ENCODE peak calls at places on chromosome 12, in five cellular contexts. One of them, this sample, is unnamed. For H3K36me3, the result is how much of the 10 kb centered on the place peaks cover.

GRCh38 chr12:39272934-39273770 is 169.8 kb downstream of the KIF21A start:
- DNase-seq in heart right ventricle: peak
- DNase-seq in neural progenitor cell: peak
- DNase-seq in heart left ventricle: no peak
- DNase-seq in uterus: no peak
- DNase-seq in this sample: peak

GRCh38 chr12:15756822-15757221 is 32.4 kb downstream of the EPS8 start:
- DNase-seq in uterus: no peak
- DNase-seq in heart right ventricle: no peak
- DNase-seq in neural progenitor cell: no peak
- DNase-seq in heart left ventricle: no peak
- DNase-seq in this sample: no peak

GRCh38 chr12:131282292-131283080 is 328.8 kb downstream of the ADGRD1 start:
- DNase-seq in uterus: no peak
- DNase-seq in neural progenitor cell: no peak
- DNase-seq in heart left ventricle: no peak
- DNase-seq in heart right ventricle: peak
- DNase-seq in this sample: no peak

GRCh38 chr12:12796928-12797788 is 11.7 kb downstream of the APOLD1 start:
- DNase-seq in neural progenitor cell: no peak
- DNase-seq in heart right ventricle: no peak
- DNase-seq in heart left ventricle: no peak
- DNase-seq in uterus: no peak
- DNase-seq in this sample: no peak

GRCh38 chr12:25045869-25046268 is 97.0 kb upstream of the BCAT1 start:
- DNase-seq in heart right ventricle: no peak
- DNase-seq in heart left ventricle: no peak
- DNase-seq in neural progenitor cell: no peak
- DNase-seq in uterus: no peak
- DNase-seq in this sample: no peak

GRCh38 chr12:67943295-67943892 is 45.9 kb upstream of the IFNG-AS1 start:
- DNase-seq in neural progenitor cell: peak
- DNase-seq in heart right ventricle: peak
- DNase-seq in heart left ventricle: peak
- DNase-seq in uterus: peak
- DNase-seq in this sample: peak

GRCh38 chr12:24948452-24948815 is 467 bp downstream of the BCAT1 start:
- DNase-seq in neural progenitor cell: peak
- DNase-seq in uterus: peak
- DNase-seq in heart left ventricle: no peak
- DNase-seq in heart right ventricle: no peak
- DNase-seq in this sample: peak

GRCh38 chr12:129082441-129082840 is 229.2 kb downstream of the GLT1D1 start:
- DNase-seq in heart left ventricle: no peak
- DNase-seq in heart right ventricle: no peak
- DNase-seq in uterus: no peak
- DNase-seq in neural progenitor cell: no peak
- DNase-seq in this sample: no peak

GRCh38 chr12:92597997-92598396 is 104.8 kb upstream of the PLEKHG7 start:
- DNase-seq in heart left ventricle: no peak
- DNase-seq in neural progenitor cell: no peak
- DNase-seq in heart right ventricle: no peak
- DNase-seq in uterus: no peak
- DNase-seq in this sample: no peak

GRCh38 chr12:117047810-117048584 is 51.2 kb downstream of the TESC start:
- DNase-seq in uterus: no peak
- DNase-seq in neural progenitor cell: no peak
- DNase-seq in heart right ventricle: peak
- DNase-seq in heart left ventricle: peak
- DNase-seq in this sample: no peak

DNA sequence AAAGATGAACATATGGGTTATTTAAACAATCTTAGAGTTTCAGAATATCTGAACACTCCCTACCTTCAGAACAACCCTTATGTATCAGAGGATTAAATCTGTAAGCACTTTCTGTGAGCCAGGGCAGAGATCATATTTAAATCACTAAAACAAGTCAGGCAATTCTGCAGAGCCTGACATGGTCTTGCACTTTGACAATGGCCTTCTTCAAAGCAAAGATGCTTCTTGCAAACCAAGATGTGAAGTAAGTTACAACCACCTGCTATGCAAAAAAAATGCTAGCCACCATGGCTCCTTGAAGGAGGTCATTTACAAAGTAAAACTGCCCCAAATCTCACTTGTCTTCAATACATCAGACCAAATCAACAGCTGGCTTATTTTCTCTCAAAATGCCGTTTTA is 3.2 kb downstream of the PPP1CC start:
- DNase-seq in uterus: no peak
- DNase-seq in heart left ventricle: no peak
- DNase-seq in neural progenitor cell: no peak
- DNase-seq in heart right ventricle: no peak
- DNase-seq in this sample: no peak
- H3K4me3 ChIP-seq in uterus: no peak
- H3K4me3 ChIP-seq in heart left ventricle: peak
- H3K4me3 ChIP-seq in neural progenitor cell: peak
- H3K4me3 ChIP-seq in heart right ventricle: peak
- H3K4me3 ChIP-seq in this sample: peak

GRCh38 chr12:6382371-6382770 is 1.6 kb upstream of the LTBR start:
- DNase-seq in heart right ventricle: no peak
- DNase-seq in uterus: no peak
- DNase-seq in neural progenitor cell: peak
- DNase-seq in heart left ventricle: no peak
- DNase-seq in this sample: no peak

GRCh38 chr12:6384499-6385436 is 806 bp downstream of the LTBR start:
- DNase-seq in uterus: peak
- DNase-seq in neural progenitor cell: no peak
- DNase-seq in heart right ventricle: no peak
- DNase-seq in heart left ventricle: no peak
- DNase-seq in this sample: no peak

GRCh38 chr12:6386038-6386437 is 2.1 kb downstream of the LTBR start:
- DNase-seq in heart left ventricle: no peak
- DNase-seq in heart right ventricle: no peak
- DNase-seq in neural progenitor cell: no peak
- DNase-seq in uterus: no peak
- DNase-seq in this sample: no peak

GRCh38 chr12:6386522-6386921 is 2.6 kb downstream of the LTBR start:
- DNase-seq in neural progenitor cell: no peak
- DNase-seq in heart left ventricle: no peak
- DNase-seq in heart right ventricle: no peak
- DNase-seq in uterus: no peak
- DNase-seq in this sample: no peak

GRCh38 chr12:6383572-6384498 is at the start of gene LTBR:
- DNase-seq in heart right ventricle: peak
- DNase-seq in neural progenitor cell: peak
- DNase-seq in uterus: peak
- DNase-seq in heart left ventricle: peak
- DNase-seq in this sample: no peak
- TF ChIP-seq CTCF in heart right ventricle: no peak
- TF ChIP-seq CTCF in neural progenitor cell: no peak
- TF ChIP-seq CTCF in uterus: peak
- TF ChIP-seq CTCF in heart left ventricle: no peak
- TF ChIP-seq CTCF in this sample: no peak

DNA sequence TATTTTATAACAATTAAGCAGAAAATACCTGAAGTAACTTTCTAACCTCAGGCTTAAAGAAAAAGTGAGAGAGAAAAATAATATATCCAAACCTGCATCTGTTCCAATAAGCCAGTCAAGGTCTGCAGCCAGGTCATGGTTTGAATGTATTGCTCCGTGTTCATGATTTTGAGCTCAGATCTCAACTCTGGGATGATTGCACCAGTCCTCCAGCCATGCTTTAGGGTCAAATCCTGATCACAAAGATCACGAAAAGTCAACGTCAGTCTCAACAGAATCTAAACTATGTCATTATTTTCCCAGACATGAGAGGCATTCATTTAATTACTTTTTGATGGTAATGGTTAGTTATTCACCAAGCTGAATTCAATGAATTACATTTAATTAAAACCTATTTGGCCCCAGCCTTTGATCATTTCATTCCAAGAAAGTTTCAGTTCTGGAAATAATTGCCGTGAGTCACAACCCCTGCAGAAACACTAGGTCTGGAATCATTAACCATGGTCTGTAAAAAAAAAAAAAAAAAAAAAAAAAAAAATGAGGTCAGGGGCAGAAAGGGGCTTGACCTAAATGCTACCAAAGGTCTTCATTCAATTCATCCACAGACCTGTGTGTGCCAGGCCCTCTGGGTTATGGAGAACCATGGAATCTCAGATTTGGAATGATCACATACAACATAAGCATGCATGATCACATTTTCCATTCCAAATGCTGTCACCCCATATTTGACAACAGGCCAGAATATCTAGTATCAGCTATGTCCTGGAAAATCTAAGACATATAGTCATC is 55.6 kb downstream of the NT5DC3 start:
- DNase-seq in heart left ventricle: no peak
- DNase-seq in uterus: no peak
- DNase-seq in neural progenitor cell: no peak
- DNase-seq in heart right ventricle: no peak
- DNase-seq in this sample: no peak
- H3K36me3 ChIP-seq in heart left ventricle: under half
- H3K36me3 ChIP-seq in uterus: under half
- H3K36me3 ChIP-seq in neural progenitor cell: under half
- H3K36me3 ChIP-seq in heart right ventricle: under half
- H3K36me3 ChIP-seq in this sample: under half

DNA sequence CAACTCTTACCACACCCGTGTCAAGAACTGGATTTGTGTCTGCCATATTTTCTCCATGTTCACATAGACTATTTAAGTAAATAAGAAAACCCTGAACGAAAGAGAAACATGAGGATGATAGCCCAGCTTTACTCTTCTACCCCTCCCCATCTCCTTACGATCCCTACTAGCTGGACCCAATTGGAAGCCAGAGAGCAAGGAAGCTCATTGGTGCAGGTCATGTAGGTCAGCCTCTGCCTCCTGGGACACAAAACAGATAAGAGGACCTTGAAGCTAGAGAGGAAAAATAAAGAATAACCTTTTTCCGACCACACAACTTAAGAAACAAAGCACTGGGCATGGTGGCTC is 124.6 kb upstream of the ATF7IP start:
- DNase-seq in heart left ventricle: no peak
- DNase-seq in heart right ventricle: no peak
- DNase-seq in uterus: no peak
- DNase-seq in neural progenitor cell: no peak
- DNase-seq in this sample: no peak
- H3K4me3 ChIP-seq in heart left ventricle: no peak
- H3K4me3 ChIP-seq in heart right ventricle: no peak
- H3K4me3 ChIP-seq in uterus: no peak
- H3K4me3 ChIP-seq in neural progenitor cell: no peak
- H3K4me3 ChIP-seq in this sample: no peak

GRCh38 chr12:19439059-19440018 is at the start of gene AEBP2:
- DNase-seq in heart left ventricle: peak
- DNase-seq in uterus: peak
- DNase-seq in neural progenitor cell: peak
- DNase-seq in heart right ventricle: peak
- DNase-seq in this sample: peak

GRCh38 chr12:19436931-19437330 is 2.4 kb upstream of the AEBP2 start:
- DNase-seq in heart right ventricle: no peak
- DNase-seq in neural progenitor cell: no peak
- DNase-seq in heart left ventricle: no peak
- DNase-seq in uterus: no peak
- DNase-seq in this sample: no peak

GRCh38 chr12:19435831-19436497 is 3.3 kb upstream of the AEBP2 start:
- DNase-seq in heart left ventricle: no peak
- DNase-seq in heart right ventricle: no peak
- DNase-seq in neural progenitor cell: no peak
- DNase-seq in uterus: no peak
- DNase-seq in this sample: no peak

GRCh38 chr12:19440019-19440858 is 947 bp downstream of the AEBP2 start:
- DNase-seq in heart right ventricle: peak
- DNase-seq in uterus: peak
- DNase-seq in neural progenitor cell: peak
- DNase-seq in heart left ventricle: peak
- DNase-seq in this sample: peak

DNA sequence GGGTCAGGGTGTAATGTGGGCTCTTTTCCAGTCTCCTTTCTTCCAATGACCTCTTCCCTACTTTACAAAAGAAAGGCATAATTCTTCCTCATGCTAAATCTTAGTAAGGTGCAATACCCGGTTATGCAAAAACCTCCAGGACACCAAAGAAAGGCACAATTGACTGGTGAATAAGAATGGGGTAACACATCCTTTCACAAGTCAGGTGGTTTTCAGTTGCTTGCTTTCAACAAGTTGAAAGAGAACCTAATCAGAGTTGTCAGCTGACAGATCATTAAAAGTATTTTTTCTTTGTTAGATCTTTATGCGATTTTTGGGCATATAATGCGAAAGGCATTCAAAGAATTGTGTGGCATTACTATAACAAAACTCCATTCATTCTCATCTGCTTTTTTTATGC is 1.3 kb upstream of the AEBP2 start:
- DNase-seq in heart right ventricle: no peak
- DNase-seq in neural progenitor cell: peak
- DNase-seq in heart left ventricle: no peak
- DNase-seq in uterus: no peak
- DNase-seq in this sample: no peak
- TF ChIP-seq CTCF in heart right ventricle: no peak
- TF ChIP-seq CTCF in neural progenitor cell: no peak
- TF ChIP-seq CTCF in heart left ventricle: no peak
- TF ChIP-seq CTCF in uterus: no peak
- TF ChIP-seq CTCF in this sample: no peak

GRCh38 chr12:105189293-105189692 is 46.7 kb downstream of the APPL2 start:
- DNase-seq in heart left ventricle: no peak
- DNase-seq in uterus: no peak
- DNase-seq in heart right ventricle: no peak
- DNase-seq in neural progenitor cell: no peak
- DNase-seq in this sample: no peak
- H3K36me3 ChIP-seq in heart left ventricle: half or more
- H3K36me3 ChIP-seq in uterus: under half
- H3K36me3 ChIP-seq in heart right ventricle: half or more
- H3K36me3 ChIP-seq in neural progenitor cell: under half
- H3K36me3 ChIP-seq in this sample: under half